ENCODE peak calls at places on chromosomes 1 and 21, in seven cellular contexts. S is cardiac fibroblast, B is AG09309, O is GM12865, D is GM06990, M is NB4, H is stomach. T is an unnamed sample.

GRCh38 chr1:206635983-206636354 is 633 bp downstream of the DYRK3 start:
- DNase-seq in S (peak), B (no peak), O (peak), D (no peak), M (peak), H (no peak), T (no peak)

GRCh38 chr1:206467915-206468314 is 2.4 kb upstream of the IKBKE start:
- DNase-seq in S (peak), B (no peak), O (peak), D (peak), M (peak), H (peak), T (peak)

GRCh38 chr1:201649776-201650607 is 111.1 kb downstream of the NAV1 start:
- DNase-seq in S (peak), B (no peak), O (no peak), D (no peak), M (no peak), H (peak), T (peak)

GRCh38 chr1:176499671-176500070 is 36.7 kb downstream of the PAPPA2 start:
- DNase-seq in S (no peak), B (no peak), O (no peak), D (no peak), M (no peak), H (no peak), T (no peak)

GRCh38 chr1:1208713-1209433 is 2.5 kb upstream of the TNFRSF18 start:
- DNase-seq in S (no peak), B (no peak), O (no peak), D (peak), M (peak), H (no peak), T (no peak)

GRCh38 chr1:193462629-193463320 is 276.4 kb upstream of the B3GALT2 start:
- DNase-seq in S (peak), B (no peak), O (no peak), D (no peak), M (peak), H (no peak), T (no peak)

GRCh38 chr1:50419192-50419906 is 3.9 kb downstream of the DMRTA2 start:
- DNase-seq in S (no peak), B (no peak), O (no peak), D (no peak), M (no peak), H (no peak), T (no peak)

GRCh38 chr1:67629370-67630075 is 55.5 kb upstream of the GADD45A start:
- DNase-seq in S (peak), B (no peak), O (no peak), D (no peak), M (no peak), H (no peak), T (peak)

GRCh38 chr21:44599264-44600029 is 950 bp upstream of the KRTAP10-7 start:
- DNase-seq in S (no peak), B (no peak), O (no peak), D (no peak), M (no peak), H (no peak), T (no peak)

GRCh38 chr1:59596432-59596831 is 218.3 kb upstream of the HOOK1 start:
- DNase-seq in S (peak), B (peak), O (no peak), D (no peak), M (no peak), H (no peak), T (peak)

GRCh38 chr1:239696317-239696716 is 309.9 kb downstream of the CHRM3 start:
- DNase-seq in S (no peak), B (no peak), O (no peak), D (no peak), M (no peak), H (no peak), T (no peak)

GRCh38 chr1:55974714-55975441 is 604.5 kb downstream of the PLPP3 start:
- DNase-seq in S (peak), B (peak), O (no peak), D (no peak), M (no peak), H (no peak), T (peak)

GRCh38 chr1:74057719-74058118 is 140.3 kb downstream of the LRRIQ3 start:
- DNase-seq in S (no peak), B (no peak), O (no peak), D (no peak), M (no peak), H (no peak), T (no peak)

GRCh38 chr1:47758341-47759237 is 238.6 kb downstream of the TRABD2B start:
- DNase-seq in S (peak), B (no peak), O (no peak), D (no peak), M (peak), H (no peak), T (no peak)

GRCh38 chr1:89378001-89378400 is 14.1 kb downstream of the GBP6 start:
- DNase-seq in S (no peak), B (no peak), O (no peak), D (no peak), M (no peak), H (no peak), T (no peak)

GRCh38 chr21:37415938-37416337 is 49.4 kb downstream of the DYRK1A start:
- DNase-seq in S (no peak), B (no peak), O (no peak), D (no peak), M (no peak), H (no peak), T (no peak)

GRCh38 chr21:16082038-16082816 is 352.4 kb downstream of the USP25 start:
- DNase-seq in S (peak), B (no peak), O (peak), D (no peak), M (peak), H (no peak), T (peak)

GRCh38 chr1:237709355-237709754 is 181.4 kb downstream of the ZP4 start:
- DNase-seq in S (no peak), B (no peak), O (no peak), D (no peak), M (no peak), H (no peak), T (no peak)

GRCh38 chr1:76303348-76303712 is 228.8 kb downstream of the ST6GALNAC3 start:
- DNase-seq in S (no peak), B (no peak), O (no peak), D (no peak), M (no peak), H (no peak), T (no peak)

GRCh38 chr1:102733491-102734236 is 374.7 kb downstream of the COL11A1 start:
- DNase-seq in S (no peak), B (no peak), O (no peak), D (no peak), M (no peak), H (no peak), T (no peak)

GRCh38 chr1:75115654-75116053 is 18.5 kb upstream of the LHX8 start:
- DNase-seq in S (no peak), B (no peak), O (no peak), D (no peak), M (no peak), H (no peak), T (no peak)

GRCh38 chr1:173395762-173396161 is 81.4 kb upstream of the PRDX6 start:
- DNase-seq in S (no peak), B (no peak), O (no peak), D (no peak), M (no peak), H (no peak), T (no peak)

GRCh38 chr21:42579456-42580075 is 65.9 kb downstream of the SLC37A1 start:
- DNase-seq in S (no peak), B (no peak), O (no peak), D (no peak), M (no peak), H (no peak), T (no peak)

GRCh38 chr1:28329395-28330153 is 734 bp downstream of the MED18 start:
- DNase-seq in S (peak), B (no peak), O (peak), D (peak), M (peak), H (peak), T (peak)

GRCh38 chr1:113205980-113206766 is 133.2 kb downstream of the LRIG2 start:
- DNase-seq in S (no peak), B (no peak), O (no peak), D (no peak), M (no peak), H (no peak), T (no peak)

GRCh38 chr1:183769956-183770815 is 34.7 kb upstream of the RGL1 start:
- DNase-seq in S (no peak), B (no peak), O (peak), D (no peak), M (no peak), H (no peak), T (no peak)

GRCh38 chr21:34186119-34186719 is 112.8 kb downstream of the MRPS6 start:
- DNase-seq in S (peak), B (no peak), O (no peak), D (no peak), M (no peak), H (peak), T (no peak)

GRCh38 chr1:25954371-25954938 is 43.4 kb downstream of the PAFAH2 start:
- DNase-seq in S (peak), B (no peak), O (no peak), D (no peak), M (no peak), H (no peak), T (peak)

GRCh38 chr1:40390857-40391256 is 17.3 kb downstream of the SMAP2 start:
- DNase-seq in S (no peak), B (no peak), O (no peak), D (no peak), M (no peak), H (no peak), T (no peak)

GRCh38 chr1:89259283-89259971 is 13.2 kb downstream of the GBP5 start:
- DNase-seq in S (no peak), B (no peak), O (no peak), D (no peak), M (peak), H (no peak), T (no peak)

GRCh38 chr1:11682287-11682771 is 1.4 kb upstream of the MAD2L2 start:
- DNase-seq in S (no peak), B (no peak), O (no peak), D (no peak), M (no peak), H (no peak), T (no peak)

DNA sequence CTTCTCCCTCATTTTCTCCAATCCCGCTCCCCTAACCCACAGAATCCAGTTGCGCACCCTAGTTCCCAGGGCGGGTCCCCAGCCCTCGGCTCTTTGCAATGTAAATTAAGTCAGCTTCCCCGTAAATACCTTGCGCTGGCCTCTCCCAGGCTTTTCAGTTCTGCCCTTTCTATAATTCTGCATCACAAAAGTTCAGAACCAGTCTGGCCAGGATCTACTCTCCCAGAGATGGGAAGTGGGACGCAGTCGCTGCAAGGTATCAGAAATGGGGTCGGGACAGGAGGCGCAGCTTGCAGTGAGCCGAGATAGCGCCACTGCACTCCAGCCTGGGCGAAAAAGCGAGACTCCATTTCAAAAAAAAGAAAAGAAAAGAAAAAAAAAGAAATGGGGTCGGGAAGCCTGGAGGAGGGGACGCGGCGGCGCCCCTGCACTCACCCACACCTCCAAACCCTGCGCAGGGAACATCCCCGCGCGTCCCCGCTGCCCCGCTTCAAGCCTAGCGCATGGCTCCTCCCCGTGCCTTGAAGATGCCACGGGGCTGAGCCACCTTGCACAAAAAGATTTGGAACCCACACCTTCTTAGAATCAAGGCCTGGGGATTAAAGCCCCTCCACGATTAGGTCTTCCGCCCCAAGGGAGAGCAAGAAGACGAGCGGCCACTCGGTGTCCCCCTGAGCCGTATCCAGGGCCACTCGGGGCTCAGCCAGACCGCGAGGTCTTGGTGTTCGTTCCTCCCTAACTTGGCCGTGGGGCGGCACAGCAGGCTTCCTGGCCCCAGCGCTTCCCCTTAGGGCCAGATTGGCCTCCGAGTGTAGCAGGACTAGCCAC is 27.2 kb upstream of the ITLN2 start:
- DNase-seq in S (no peak), B (no peak), O (no peak), D (no peak), M (no peak), H (peak), T (no peak)
- H3K4me3 ChIP-seq in S (no peak), B (peak), O (peak), D (no peak), M (no peak), H (peak), T (no peak)

GRCh38 chr21:26842976-26843911 is 2.0 kb downstream of the ADAMTS1 start:
- DNase-seq in S (peak), B (peak), O (no peak), D (no peak), M (no peak), H (peak), T (peak)

GRCh38 chr21:26845066-26845749 is at the start of gene ADAMTS1:
- DNase-seq in S (peak), B (peak), O (no peak), D (no peak), M (no peak), H (peak), T (peak)

GRCh38 chr21:26842300-26842699 is 2.9 kb downstream of the ADAMTS1 start:
- DNase-seq in S (peak), B (no peak), O (no peak), D (no peak), M (no peak), H (no peak), T (peak)

GRCh38 chr21:26844258-26845065 is 747 bp downstream of the ADAMTS1 start:
- DNase-seq in S (peak), B (no peak), O (no peak), D (no peak), M (no peak), H (no peak), T (peak)

GRCh38 chr21:26843912-26844257 is 1.3 kb downstream of the ADAMTS1 start:
- DNase-seq in S (peak), B (no peak), O (no peak), D (no peak), M (no peak), H (no peak), T (peak)
- TF ChIP-seq CTCF in S (peak), B (no peak), O (no peak), D (no peak), M (no peak), H (no peak), T (peak)

GRCh38 chr21:35223480-35224156 is 174.5 kb upstream of the RUNX1 start:
- DNase-seq in S (peak), B (no peak), O (no peak), D (no peak), M (no peak), H (no peak), T (no peak)
- H3K4me3 ChIP-seq in S (no peak), B (no peak), O (no peak), D (no peak), M (no peak), H (no peak), T (no peak)

GRCh38 chr1:87335175-87335992 is 6.7 kb downstream of the LMO4 start:
- DNase-seq in S (peak), B (no peak), O (peak), D (peak), M (peak), H (peak), T (peak)
- TF ChIP-seq CTCF in S (no peak), B (peak), O (peak), D (no peak), M (no peak), H (peak), T (no peak)

T was measured in AG10803.